ENCODE peak calls at places on chromosomes 6 and 20, in seven cellular contexts. W is HCEC 1CT; I is left ventricle myocardium inferior; P is dorsolateral prefrontal cortex; J is activated CD8-positive, alpha-beta T cell treated with anti-CD3 and anti-CD28 coated beads for 36 hours; H is T1000; Y is activated T-helper 1 cell treated with anti-CD3 and anti-CD28 coated beads, Interleukin-2, amount 50 U/mL, for 16 hours. U is an unnamed sample.

GRCh38 chr6:140480852-140481251 is 1106.4 kb upstream of the CITED2 start:
- DNase-seq in W (no peak), J (no peak), H (no peak), I (peak), Y (no peak), P (no peak), U (no peak)

GRCh38 chr20:59024111-59024530 is 4.9 kb downstream of the TUBB1 start:
- DNase-seq in W (no peak), P (no peak), J (no peak), I (no peak), H (no peak), Y (no peak), U (no peak)

GRCh38 chr6:79631800-79632172 is 657 bp downstream of the SH3BGRL2 start:
- DNase-seq in H (no peak), I (no peak), W (no peak), P (no peak), J (no peak), Y (no peak), U (no peak)

GRCh38 chr6:50128420-50129005 is 78.8 kb upstream of the DEFB112 start:
- DNase-seq in P (no peak), W (peak), I (no peak), Y (no peak), H (no peak), J (no peak), U (no peak)

GRCh38 chr6:33988121-33989015 is 157.5 kb downstream of the GRM4 start:
- DNase-seq in P (no peak), W (no peak), H (no peak), J (no peak), I (no peak), Y (no peak), U (no peak)

GRCh38 chr6:163941471-163941980 is 527.0 kb downstream of the QKI start:
- DNase-seq in P (no peak), J (no peak), H (no peak), I (peak), W (no peak), Y (no peak), U (no peak)

GRCh38 chr6:6697620-6698019 is 109.1 kb downstream of the LY86 start:
- DNase-seq in Y (no peak), P (no peak), H (no peak), J (no peak), I (no peak), W (no peak), U (no peak)

GRCh38 chr6:86193821-86194220 is 551.1 kb upstream of the SYNCRIP start:
- DNase-seq in P (no peak), W (no peak), J (no peak), H (no peak), Y (no peak), I (no peak), U (no peak)

U was measured in GM12878.